ENCODE peak calls at places on chromosome X, in seven cellular contexts. S is uterus, E is GM20000, L is psoas muscle, Y is mucosa of descending colon, B is nephron progenitor cell, V is astrocyte of the spinal cord. Q is an unnamed sample.

GRCh38 chrX:3177851-3178250 is 136.6 kb downstream of the ARSF start:
- DNase-seq in Y (no peak), E (no peak), S (no peak), B (no peak), V (no peak), L (no peak), Q (no peak)

GRCh38 chrX:10828640-10829039 is 208.3 kb upstream of the MID1 start:
- DNase-seq in L (no peak), Y (peak; percentile 44), B (no peak), V (no peak), S (no peak), E (no peak), Q (no peak)

GRCh38 chrX:107576841-107577240 is 51.5 kb upstream of the PRPS1 start:
- DNase-seq in L (no peak), E (no peak), S (no peak), B (no peak), V (no peak), Y (no peak), Q (no peak)

GRCh38 chrX:6954836-6955235 is 192.7 kb upstream of the STS start:
- DNase-seq in B (no peak), L (no peak), E (no peak), V (no peak), Y (no peak), S (no peak), Q (no peak)

GRCh38 chrX:12013220-12013619 is 125.1 kb upstream of the FRMPD4 start:
- DNase-seq in L (no peak), Y (no peak), S (no peak), B (no peak), E (no peak), V (peak; percentile 66), Q (peak; percentile 13)

GRCh38 chrX:149982310-149982709 is 44.0 kb upstream of the EOLA2 start:
- DNase-seq in V (no peak), E (no peak), Y (no peak), B (no peak), S (no peak), L (no peak), Q (no peak)

GRCh38 chrX:43836435-43837184 is 45.6 kb downstream of the MAOB start:
- DNase-seq in E (no peak), V (peak; percentile 33), S (no peak), Y (peak; percentile 11), B (no peak), L (no peak), Q (peak; percentile 2)

GRCh38 chrX:153673398-153674218 is at the start of gene PNCK:
- DNase-seq in Y (no peak), L (no peak), S (no peak), E (no peak), B (no peak), V (no peak), Q (no peak)

GRCh38 chrX:133171962-133172708 is 46.0 kb downstream of the TFDP3 start:
- DNase-seq in V (peak; percentile 20), Y (peak; percentile 25), B (peak; percentile 7), E (peak; percentile 5), L (no peak), S (no peak), Q (no peak)

GRCh38 chrX:153642655-153643430 is 4.2 kb upstream of the DUSP9 start:
- DNase-seq in S (peak; percentile 9), Y (no peak), B (no peak), E (no peak), L (no peak), V (no peak), Q (no peak)

DNA sequence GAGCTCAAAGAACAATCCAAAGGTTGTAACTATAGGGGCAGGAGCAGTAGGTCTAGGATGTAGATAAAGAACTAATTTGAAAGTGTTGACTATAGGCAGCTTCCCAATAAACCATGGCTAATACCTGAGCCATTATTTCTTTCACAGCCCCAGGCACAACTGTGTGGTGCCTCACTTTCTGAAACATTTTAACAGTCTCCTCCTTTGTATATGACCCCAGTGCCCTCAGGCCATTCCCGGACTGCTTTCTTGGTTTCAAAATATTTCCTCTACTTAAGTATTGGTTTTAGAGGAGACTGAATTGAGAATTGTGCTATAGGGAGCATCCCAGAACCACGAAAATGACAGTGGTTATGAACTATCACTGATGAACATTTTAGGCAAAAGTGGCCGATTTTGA is 728.7 kb downstream of the IL1RAPL1 start:
- DNase-seq in L (no peak), V (no peak), S (no peak), E (no peak), B (no peak), Y (no peak), Q (no peak)
- TF ChIP-seq CTCF in L (no peak), V (no peak), S (no peak), E (no peak), B (no peak), Y (no peak), Q (no peak)

GRCh38 chrX:137052641-137053235 is 18.9 kb upstream of the GPR101 start:
- DNase-seq in S (no peak), Y (no peak), V (no peak), E (no peak), L (no peak), B (peak; percentile 18), Q (no peak)
- TF ChIP-seq CTCF in S (no peak), Y (no peak), V (no peak), E (no peak), L (no peak), B (no peak), Q (no peak)

GRCh38 chrX:47776301-47776700 is 60.4 kb upstream of the ZNF81 start:
- DNase-seq in V (no peak), B (no peak), E (no peak), S (no peak), L (no peak), Y (no peak), Q (no peak)
- TF ChIP-seq CTCF in V (no peak), B (no peak), E (no peak), S (no peak), L (no peak), Y (no peak), Q (no peak)

DNA sequence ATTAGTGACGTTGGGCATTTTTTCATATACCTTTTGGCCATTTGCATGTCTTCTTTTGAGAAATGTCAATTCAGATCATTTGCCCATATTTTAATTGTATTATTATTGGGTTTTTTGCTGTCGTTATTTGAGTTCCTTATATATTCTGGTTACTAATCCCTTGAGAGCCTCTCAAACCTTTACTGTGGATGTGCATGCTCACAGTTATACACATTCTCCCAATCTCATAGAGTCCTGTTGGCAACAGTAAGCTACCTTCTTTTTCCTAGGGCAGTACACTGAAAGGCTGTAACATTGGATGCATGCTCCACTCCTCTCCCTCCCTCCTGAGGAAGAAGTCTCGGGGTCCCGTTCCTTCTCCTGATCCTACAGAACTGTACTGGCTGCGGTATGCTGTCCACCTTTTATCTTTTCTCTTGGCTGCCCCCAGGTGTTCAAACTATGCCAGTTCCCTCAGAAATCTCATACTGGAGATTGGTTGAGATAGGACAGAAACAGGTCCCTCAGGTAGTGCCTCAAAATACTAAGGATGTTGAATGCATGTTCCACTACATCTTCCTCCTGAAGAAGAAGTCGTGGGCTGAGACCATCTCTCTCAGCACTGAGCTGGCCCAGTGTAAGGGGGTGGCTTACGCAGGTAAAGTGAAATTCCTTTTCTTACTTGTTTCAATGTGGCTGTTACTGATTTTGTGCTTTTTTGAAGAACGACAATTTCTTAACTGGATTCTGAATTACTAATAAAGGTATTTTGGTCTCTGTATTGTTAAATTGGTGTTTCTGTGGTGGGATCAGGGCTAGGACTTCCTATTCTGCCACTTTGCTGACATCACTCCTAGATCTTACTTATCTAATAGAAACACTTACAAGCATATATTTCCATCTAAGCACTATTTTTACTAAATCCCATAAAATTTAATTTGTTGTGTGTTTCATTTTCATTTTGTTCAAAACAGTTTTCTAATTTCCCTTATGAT is 145.4 kb upstream of the HUWE1 start:
- DNase-seq in E (peak; percentile 48), B (peak; percentile 19), V (peak; percentile 30), Y (peak; percentile 55), S (no peak), L (no peak), Q (no peak)
- TF ChIP-seq CTCF in E (peak; percentile 31), B (peak; percentile 29), V (peak; percentile 44), Y (no peak), S (no peak), L (no peak), Q (peak; percentile 42)

Q was measured in AG04450.